ENCODE peak calls at places on chromosome 4, in six cellular contexts. C, P, A, H, N and E are unnamed samples.

GRCh38 chr4:123616970-123617392 is 220.4 kb downstream of the SPRY1 start:
- DNase-seq in C (no peak), A (peak; percentile 74), N (no peak), P (no peak), H (peak; percentile 42), E (peak; percentile 22)

GRCh38 chr4:55173580-55173979 is 48.2 kb upstream of the KDR start:
- DNase-seq in N (peak; percentile 60), C (peak; percentile 78), H (no peak), P (no peak), A (no peak), E (no peak)

GRCh38 chr4:22720091-22720490 is 27.4 kb downstream of the GBA3 start:
- DNase-seq in H (no peak), A (no peak), P (no peak), N (no peak), C (peak; percentile 31), E (no peak)

GRCh38 chr4:175166020-175166419 is 247.9 kb downstream of the ADAM29 start:
- DNase-seq in N (no peak), H (no peak), C (no peak), A (no peak), P (no peak), E (peak; percentile 58)

GRCh38 chr4:138217567-138217966 is 24.6 kb downstream of the SLC7A11 start:
- DNase-seq in C (no peak), A (no peak), N (no peak), H (peak; percentile 49), P (peak; percentile 42), E (no peak)

GRCh38 chr4:125235971-125236370 is 78.8 kb upstream of the FAT4 start:
- DNase-seq in P (no peak), A (no peak), H (no peak), N (no peak), C (no peak), E (no peak)

GRCh38 chr4:120977435-120977997 is 55.0 kb upstream of the PRDM5 start:
- DNase-seq in H (peak; percentile 83), P (peak; percentile 44), N (peak; percentile 47), A (peak; percentile 54), C (peak; percentile 70), E (no peak)

GRCh38 chr4:99352602-99353580 is at the start of gene ADH1C:
- DNase-seq in H (no peak), P (no peak), A (peak; percentile 17), C (peak; percentile 1), N (no peak), E (peak; percentile 46)

GRCh38 chr4:174999407-174999806 is 81.2 kb downstream of the ADAM29 start:
- DNase-seq in A (no peak), P (no peak), N (peak; percentile 36), C (no peak), H (no peak), E (no peak)

GRCh38 chr4:38237139-38237538 is 276.9 kb downstream of the PTTG2 start:
- DNase-seq in C (peak; percentile 55), N (peak; percentile 90), A (no peak), P (no peak), H (peak; percentile 3), E (peak; percentile 83)

GRCh38 chr4:89616382-89616781 is 220.6 kb downstream of the SNCA start:
- DNase-seq in P (no peak), A (no peak), N (no peak), C (no peak), H (no peak), E (no peak)

GRCh38 chr4:41320786-41321185 is 64.1 kb downstream of the UCHL1 start:
- DNase-seq in A (no peak), N (no peak), C (no peak), H (no peak), P (no peak), E (no peak)

GRCh38 chr4:23130845-23131244 is 438.1 kb downstream of the GBA3 start:
- DNase-seq in C (no peak), N (no peak), H (no peak), A (no peak), P (no peak), E (no peak)

GRCh38 chr4:173418636-173419035 is 19.7 kb upstream of the SCRG1 start:
- DNase-seq in P (no peak), H (no peak), C (no peak), A (no peak), N (no peak), E (no peak)

GRCh38 chr4:184355111-184355604 is 119.2 kb downstream of the IRF2 start:
- DNase-seq in N (peak; percentile 75), A (peak; percentile 56), C (peak; percentile 93), P (peak; percentile 19), H (no peak), E (peak; percentile 81)

GRCh38 chr4:18075823-18076433 is 54.4 kb upstream of the LCORL start:
- DNase-seq in A (peak; percentile 7), H (peak; percentile 84), P (peak; percentile 50), N (no peak), C (peak; percentile 12), E (peak; percentile 1)

GRCh38 chr4:174855043-174855442 is 26.0 kb upstream of the GLRA3 start:
- DNase-seq in A (no peak), P (no peak), H (peak; percentile 17), N (no peak), C (no peak), E (no peak)

GRCh38 chr4:83074086-83074704 is 39.2 kb downstream of the COPS4 start:
- DNase-seq in P (peak; percentile 30), N (peak; percentile 61), A (peak; percentile 74), H (peak; percentile 89), C (peak; percentile 82), E (peak; percentile 73)

GRCh38 chr4:77783881-77784280 is 35.3 kb downstream of the CNOT6L start:
- DNase-seq in N (no peak), H (no peak), C (no peak), P (no peak), A (no peak), E (no peak)
- H4K20me1 ChIP-seq in N (no peaks in the 10 kb centered on the region), H (no peaks in the 10 kb centered on the region), C (peaks cover 5% of the 10 kb centered on the region), P (no peaks in the 10 kb centered on the region), A (peaks cover 55% of the 10 kb centered on the region), E (peaks cover 27% of the 10 kb centered on the region)

GRCh38 chr4:3642056-3642630 is 109.9 kb upstream of the LRPAP1 start:
- DNase-seq in C (no peak), N (no peak), P (no peak), H (no peak), A (no peak), E (peak; percentile 37)
- H3K4me1 ChIP-seq in C (no peaks in the 10 kb centered on the region), N (no peaks in the 10 kb centered on the region), P (no peaks in the 10 kb centered on the region), H (no peaks in the 10 kb centered on the region), A (no peaks in the 10 kb centered on the region), E (peaks cover 22% of the 10 kb centered on the region)

GRCh38 chr4:4857001-4857808 is 2.3 kb upstream of the MSX1 start:
- DNase-seq in A (no peak), H (no peak), P (no peak), N (no peak), C (no peak), E (no peak)
- H4K20me1 ChIP-seq in A (peaks cover 7% of the 10 kb centered on the region), H (peaks cover 53% of the 10 kb centered on the region), P (peaks cover 8% of the 10 kb centered on the region), N (no peaks in the 10 kb centered on the region), C (no peaks in the 10 kb centered on the region), E (no peaks in the 10 kb centered on the region)

GRCh38 chr4:1855334-1856070 is 454 bp downstream of the LETM1 start:
- DNase-seq in A (peak; percentile 43), C (no peak), N (no peak), H (no peak), P (no peak), E (peak; percentile 88)
- H3K4me1 ChIP-seq in A (peaks cover 22% of the 10 kb centered on the region), C (peaks cover 22% of the 10 kb centered on the region), N (peaks cover 28% of the 10 kb centered on the region), H (peaks cover 7% of the 10 kb centered on the region), P (no peaks in the 10 kb centered on the region), E (peaks cover 22% of the 10 kb centered on the region)